ENCODE peak calls at places on chromosome 20, in four cellular contexts. F, W, I and T are unnamed samples.

GRCh38 chr20:31691646-31692275 is 30.9 kb downstream of the BCL2L1 start:
- DNase-seq in F (no peak), W (no peak), I (no peak), T (no peak)

GRCh38 chr20:4876731-4877130 is 124.6 kb downstream of the SLC23A2 start:
- DNase-seq in F (no peak), W (no peak), I (no peak), T (no peak)

GRCh38 chr20:7248392-7248992 is 481.0 kb downstream of the BMP2 start:
- DNase-seq in F (no peak), W (no peak), I (peak; percentile 18), T (no peak)

GRCh38 chr20:13008761-13009681 is at the start of gene SPTLC3:
- DNase-seq in F (peak; percentile 52), W (peak; percentile 39), I (peak; percentile 21), T (peak; percentile 22)

GRCh38 chr20:11451793-11452291 is 465.9 kb upstream of the BTBD3 start:
- DNase-seq in F (no peak), W (no peak), I (peak; percentile 34), T (no peak)

GRCh38 chr20:47311967-47312681 is 44.4 kb downstream of the ZMYND8 start:
- DNase-seq in F (no peak), W (no peak), I (no peak), T (no peak)

GRCh38 chr20:4507288-4507719 is 214.4 kb upstream of the PRND start:
- DNase-seq in F (no peak), W (no peak), I (no peak), T (no peak)

GRCh38 chr20:6818033-6818808 is 50.7 kb downstream of the BMP2 start:
- DNase-seq in F (no peak), W (no peak), I (no peak), T (no peak)

GRCh38 chr20:20752712-20753111 is 40.3 kb upstream of the RALGAPA2 start:
- DNase-seq in F (no peak), W (no peak), I (no peak), T (no peak)

GRCh38 chr20:33373735-33374605 is 27.3 kb downstream of the CDK5RAP1 start:
- DNase-seq in F (no peak), W (no peak), I (no peak), T (no peak)

GRCh38 chr20:35226126-35226774 is at the start of gene MMP24:
- DNase-seq in F (no peak), W (no peak), I (no peak), T (no peak)

GRCh38 chr20:38146156-38146555 is 18.9 kb downstream of the TGM2 start:
- DNase-seq in F (no peak), W (no peak), I (no peak), T (no peak)

GRCh38 chr20:44610313-44610965 is 28.1 kb downstream of the PKIG start:
- DNase-seq in F (no peak), W (no peak), I (no peak), T (no peak)

GRCh38 chr20:53926428-53927028 is 143.9 kb downstream of the BCAS1 start:
- DNase-seq in F (no peak), W (no peak), I (no peak), T (no peak)

GRCh38 chr20:16415079-16415478 is 158.2 kb downstream of the KIF16B start:
- DNase-seq in F (no peak), W (no peak), I (no peak), T (no peak)

GRCh38 chr20:717817-718216 is 42.2 kb upstream of the SCRT2 start:
- DNase-seq in F (no peak), W (no peak), I (no peak), T (no peak)

GRCh38 chr20:33532753-33533459 is 43.0 kb downstream of the CBFA2T2 start:
- DNase-seq in F (no peak), W (no peak), I (no peak), T (no peak)

GRCh38 chr20:16098890-16099639 is 474.2 kb downstream of the KIF16B start:
- DNase-seq in F (no peak), W (no peak), I (no peak), T (no peak)

GRCh38 chr20:19867940-19868371 is 109.9 kb downstream of the RIN2 start:
- DNase-seq in F (no peak), W (no peak), I (no peak), T (peak; percentile 56)

GRCh38 chr20:19699132-19699971 is 58.7 kb upstream of the RIN2 start:
- DNase-seq in F (no peak), W (no peak), I (no peak), T (no peak)

GRCh38 chr20:15889073-15889923 is 684.0 kb downstream of the KIF16B start:
- DNase-seq in F (no peak), W (no peak), I (no peak), T (no peak)

GRCh38 chr20:3646067-3646440 is 17.1 kb downstream of the GFRA4 start:
- DNase-seq in F (no peak), W (no peak), I (no peak), T (no peak)

GRCh38 chr20:3209946-3210317 is 634 bp downstream of the ITPA start:
- DNase-seq in F (no peak), W (no peak), I (no peak), T (no peak)

GRCh38 chr20:43767686-43768474 is 41.1 kb upstream of the GTSF1L start:
- DNase-seq in F (no peak), W (no peak), I (no peak), T (no peak)

GRCh38 chr20:49303211-49303610 is 25.4 kb upstream of the ZNFX1 start:
- DNase-seq in F (no peak), W (no peak), I (no peak), T (no peak)

GRCh38 chr20:1368448-1369199 is 24.2 kb downstream of the FKBP1A start:
- DNase-seq in F (no peak), W (no peak), I (no peak), T (no peak)

GRCh38 chr20:36098364-36098763 is 56.2 kb upstream of the EPB41L1 start:
- DNase-seq in F (no peak), W (no peak), I (no peak), T (peak; percentile 48)

GRCh38 chr20:48815537-48815936 is 12.3 kb downstream of the PREX1 start:
- DNase-seq in F (no peak), W (no peak), I (no peak), T (no peak)

GRCh38 chr20:58800134-58800650 is 50.5 kb downstream of the GNAS-AS1 start:
- DNase-seq in F (no peak), W (no peak), I (no peak), T (no peak)

GRCh38 chr20:39338977-39339376 is 376.8 kb downstream of the DHX35 start:
- DNase-seq in F (no peak), W (no peak), I (no peak), T (peak; percentile 40)

GRCh38 chr20:380763-381580 is 412 bp downstream of the TRIB3 start:
- DNase-seq in F (peak; percentile 45), W (peak; percentile 43), I (peak; percentile 47), T (peak; percentile 43)

DNA sequence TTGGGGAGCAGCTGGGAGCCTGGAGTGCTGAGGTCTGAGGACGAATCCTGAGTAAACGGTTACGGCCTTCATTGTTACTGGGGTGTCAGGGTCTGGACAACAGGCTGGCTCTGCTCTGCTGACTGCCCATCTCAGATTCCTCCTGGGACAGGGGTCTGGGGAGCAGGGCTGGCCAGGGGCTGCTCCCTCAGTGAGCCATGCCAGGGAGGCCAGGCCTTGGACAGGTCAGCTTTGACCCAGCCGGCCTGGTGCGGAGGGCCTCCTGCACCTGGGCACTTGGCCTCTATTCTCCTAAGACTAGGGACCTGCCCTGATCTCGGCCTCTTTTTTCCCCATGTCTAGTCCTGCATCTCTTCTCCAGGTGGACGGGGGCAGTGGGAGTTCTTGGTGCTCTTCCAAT is 44.9 kb downstream of the MYT1 start:
- DNase-seq in F (no peak), W (no peak), I (no peak), T (no peak)
- H3K27me3 ChIP-seq in F (no peaks in the 10 kb centered on the region), W (no peaks in the 10 kb centered on the region), I (no peaks in the 10 kb centered on the region), T (no peaks in the 10 kb centered on the region)

GRCh38 chr20:50543326-50543725 is 33.1 kb downstream of the PTPN1 start:
- DNase-seq in F (no peak), W (no peak), I (no peak), T (no peak)

GRCh38 chr20:50537546-50538201 is 27.5 kb downstream of the PTPN1 start:
- DNase-seq in F (no peak), W (no peak), I (no peak), T (no peak)

GRCh38 chr20:50541606-50542041 is 31.4 kb downstream of the PTPN1 start:
- DNase-seq in F (no peak), W (no peak), I (no peak), T (no peak)

GRCh38 chr20:50538276-50538675 is 28.1 kb downstream of the PTPN1 start:
- DNase-seq in F (no peak), W (no peak), I (no peak), T (no peak)

GRCh38 chr20:50540620-50541605 is 30.7 kb downstream of the PTPN1 start:
- DNase-seq in F (no peak), W (no peak), I (no peak), T (no peak)
- TF ChIP-seq POLR2A in F (no peak), W (no peak), I (no peak), T (no peak)

GRCh38 chr20:57461726-57462125 is 63.2 kb downstream of the CTCFL start:
- DNase-seq in F (no peak), W (no peak), I (no peak), T (no peak)

GRCh38 chr20:57465486-57465885 is 59.5 kb downstream of the CTCFL start:
- DNase-seq in F (no peak), W (no peak), I (no peak), T (peak; percentile 37)

GRCh38 chr20:57465943-57466342 is 59.0 kb downstream of the CTCFL start:
- DNase-seq in F (no peak), W (no peak), I (no peak), T (no peak)

GRCh38 chr20:57462781-57463180 is 62.2 kb downstream of the CTCFL start:
- DNase-seq in F (no peak), W (no peak), I (no peak), T (no peak)

GRCh38 chr20:57464642-57465211 is 60.2 kb downstream of the CTCFL start:
- DNase-seq in F (no peak), W (peak; percentile 35), I (no peak), T (no peak)
- H3K4me1 ChIP-seq in F (peaks cover 6% of the 10 kb centered on the region), W (no peaks in the 10 kb centered on the region), I (no peaks in the 10 kb centered on the region), T (peaks cover 31% of the 10 kb centered on the region)

GRCh38 chr20:63258826-63259225 is 4.6 kb upstream of the NKAIN4 start:
- DNase-seq in F (no peak), W (no peak), I (no peak), T (no peak)

GRCh38 chr20:63260521-63260920 is 6.3 kb upstream of the NKAIN4 start:
- DNase-seq in F (no peak), W (no peak), I (no peak), T (no peak)

GRCh38 chr20:63261808-63262528 is 7.7 kb upstream of the NKAIN4 start:
- DNase-seq in F (no peak), W (no peak), I (no peak), T (no peak)

GRCh38 chr20:63259734-63260460 is 5.6 kb upstream of the NKAIN4 start:
- DNase-seq in F (no peak), W (no peak), I (no peak), T (no peak)

GRCh38 chr20:63260943-63261807 is 6.9 kb upstream of the NKAIN4 start:
- DNase-seq in F (no peak), W (no peak), I (no peak), T (no peak)
- H3K27me3 ChIP-seq in F (no peaks in the 10 kb centered on the region), W (peaks cover 4% of the 10 kb centered on the region), I (no peaks in the 10 kb centered on the region), T (peaks cover 12% of the 10 kb centered on the region)

GRCh38 chr20:40689943-40690835 is 1.2 kb upstream of the MAFB start:
- DNase-seq in F (peak; percentile 90), W (peak; percentile 92), I (peak; percentile 88), T (peak; percentile 95)
- TF ChIP-seq POLR2A in F (no peak), W (no peak), I (peak; percentile 18), T (no peak)